ENCODE peak calls at places on chromosomes 12 and 14, in eight cellular contexts. T is PC-3, I is pancreas, X is uterus, J is suprapubic skin, A is body of pancreas, N is fibroblast of lung, O is SJCRH30. S is an unnamed sample. For H3K4me1, the result is how much of the 10 kb centered on the place peaks cover.

GRCh38 chr14:36226164-36226563 is 49.6 kb upstream of the PTCSC3 start:
- DNase-seq in T (peak), I (no peak), X (no peak), J (no peak), A (no peak), N (peak), O (no peak), S (no peak)

GRCh38 chr12:108821407-108822397 is 35.7 kb downstream of the SSH1 start:
- DNase-seq in T (no peak), I (no peak), X (no peak), J (no peak), A (no peak), N (peak), O (no peak), S (peak)

GRCh38 chr14:90644882-90645281 is 171.3 kb downstream of the TTC7B start:
- DNase-seq in T (no peak), I (no peak), X (peak), J (no peak), A (no peak), N (peak), O (no peak), S (no peak)

GRCh38 chr12:14691560-14691959 is 4.8 kb downstream of the GUCY2C start:
- DNase-seq in T (no peak), I (peak), X (peak), J (peak), A (peak), N (no peak), O (peak), S (no peak)

GRCh38 chr14:62443796-62444195 is 601.5 kb downstream of the KCNH5 start:
- DNase-seq in T (peak), I (no peak), X (no peak), J (no peak), A (no peak), N (peak), O (no peak), S (no peak)

GRCh38 chr14:71529855-71530254 is 402.4 kb upstream of the RGS6 start:
- DNase-seq in T (no peak), I (no peak), X (peak), J (no peak), A (peak), N (peak), O (no peak), S (no peak)

GRCh38 chr14:68539839-68540238 is 253.0 kb downstream of the ZFP36L1 start:
- DNase-seq in T (no peak), I (no peak), X (no peak), J (no peak), A (no peak), N (no peak), O (no peak), S (no peak)

GRCh38 chr12:15601210-15601800 is 187.9 kb downstream of the EPS8 start:
- DNase-seq in T (peak), I (no peak), X (no peak), J (no peak), A (no peak), N (peak), O (no peak), S (no peak)

GRCh38 chr14:105773584-105773983 is 247.2 kb downstream of the TMEM121 start:
- DNase-seq in T (no peak), I (no peak), X (no peak), J (no peak), A (no peak), N (no peak), O (no peak), S (no peak)

GRCh38 chr12:52036587-52037171 is 14.6 kb upstream of the NR4A1 start:
- DNase-seq in T (peak), I (peak), X (peak), J (peak), A (peak), N (peak), O (peak), S (peak)

GRCh38 chr12:70576341-70577282 is 60.6 kb downstream of the PTPRB start:
- DNase-seq in T (peak), I (no peak), X (no peak), J (no peak), A (no peak), N (peak), O (no peak), S (no peak)

GRCh38 chr12:59736786-59737185 is 141.0 kb downstream of the SLC16A7 start:
- DNase-seq in T (peak), I (no peak), X (no peak), J (no peak), A (peak), N (peak), O (peak), S (no peak)

GRCh38 chr14:50011242-50011641 is 105.1 kb downstream of the VCPKMT start:
- DNase-seq in T (no peak), I (no peak), X (no peak), J (no peak), A (no peak), N (no peak), O (no peak), S (no peak)
- H3K4me1 ChIP-seq in T (half or more), I (under half), X (under half), J (under half), A (under half), N (under half), O (under half), S (under half)

DNA sequence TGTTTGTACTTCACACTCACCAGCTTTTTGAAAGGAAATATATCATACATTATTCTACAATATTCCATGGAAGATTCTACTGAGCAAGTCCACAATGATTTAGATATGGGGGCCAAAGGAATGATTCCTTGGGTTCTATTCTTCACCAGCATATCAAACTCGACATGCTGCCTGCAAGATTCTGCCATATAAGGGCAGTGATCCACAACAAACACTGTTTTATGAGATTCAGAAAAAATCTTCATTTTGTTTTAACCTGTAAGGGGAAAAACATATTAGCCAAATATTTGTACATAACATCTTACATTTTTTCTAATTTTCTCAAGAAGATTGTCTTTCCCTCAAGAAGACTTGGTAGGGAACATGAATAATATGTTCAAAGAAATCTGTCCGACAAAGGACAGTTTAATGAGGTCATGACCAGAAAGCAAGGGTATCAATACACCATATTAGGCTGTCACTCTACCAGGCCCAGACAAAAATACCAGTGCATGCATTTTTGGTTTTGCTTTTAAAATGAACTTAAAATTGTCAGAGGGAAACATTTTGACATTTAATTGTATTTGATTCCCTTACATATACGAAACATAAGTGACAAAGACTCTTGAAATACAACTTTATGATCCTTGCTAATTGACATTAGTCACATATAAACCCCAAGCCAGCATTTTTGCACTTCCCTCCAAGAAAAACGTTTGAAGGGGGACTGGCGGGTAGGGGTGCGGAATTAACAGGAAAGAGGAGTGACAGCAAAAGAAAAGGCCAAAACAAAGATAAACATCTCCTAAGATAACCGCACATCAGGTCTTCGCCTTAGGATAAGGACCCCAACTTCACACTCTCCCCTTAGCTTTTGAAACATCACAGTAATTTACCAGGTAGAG is 980 bp downstream of the INTS13 start:
- DNase-seq in T (peak), I (no peak), X (no peak), J (no peak), A (no peak), N (no peak), O (no peak), S (no peak)
- H3K4me1 ChIP-seq in T (under half), I (under half), X (under half), J (half or more), A (under half), N (under half), O (under half), S (under half)

GRCh38 chr12:101653030-101653429 is 44.4 kb upstream of the CHPT1 start:
- DNase-seq in T (no peak), I (no peak), X (no peak), J (no peak), A (no peak), N (no peak), O (no peak), S (no peak)

GRCh38 chr12:101654442-101654841 is 43.0 kb upstream of the CHPT1 start:
- DNase-seq in T (no peak), I (no peak), X (no peak), J (no peak), A (no peak), N (no peak), O (no peak), S (no peak)

GRCh38 chr12:101648195-101648594 is 49.2 kb upstream of the CHPT1 start:
- DNase-seq in T (no peak), I (no peak), X (no peak), J (no peak), A (no peak), N (no peak), O (no peak), S (no peak)

GRCh38 chr12:101655400-101655799 is 42.0 kb upstream of the CHPT1 start:
- DNase-seq in T (no peak), I (no peak), X (no peak), J (no peak), A (no peak), N (no peak), O (no peak), S (no peak)

DNA sequence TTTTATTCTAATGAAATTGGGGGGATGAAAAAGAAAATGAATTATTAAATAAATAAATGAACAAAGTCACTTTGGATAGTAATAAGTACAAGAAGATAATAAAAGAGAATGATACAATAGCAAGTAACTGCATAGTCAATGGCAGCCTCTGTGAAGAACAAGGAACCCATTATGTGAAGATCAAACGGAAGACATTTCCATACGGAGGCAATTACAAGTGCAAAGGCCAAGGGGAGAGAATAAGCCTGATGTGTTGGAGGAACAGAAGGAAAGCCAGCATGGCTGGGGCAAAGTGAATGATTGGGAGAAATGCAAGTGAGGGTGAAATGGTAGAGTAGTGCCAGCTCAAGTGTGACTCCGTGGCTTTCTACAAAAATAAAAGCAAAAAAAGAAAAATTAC is 43.9 kb upstream of the CHPT1 start:
- DNase-seq in T (no peak), I (no peak), X (no peak), J (no peak), A (no peak), N (no peak), O (no peak), S (no peak)
- H3K4me1 ChIP-seq in T (under half), I (under half), X (under half), J (under half), A (under half), N (under half), O (under half), S (under half)

DNA sequence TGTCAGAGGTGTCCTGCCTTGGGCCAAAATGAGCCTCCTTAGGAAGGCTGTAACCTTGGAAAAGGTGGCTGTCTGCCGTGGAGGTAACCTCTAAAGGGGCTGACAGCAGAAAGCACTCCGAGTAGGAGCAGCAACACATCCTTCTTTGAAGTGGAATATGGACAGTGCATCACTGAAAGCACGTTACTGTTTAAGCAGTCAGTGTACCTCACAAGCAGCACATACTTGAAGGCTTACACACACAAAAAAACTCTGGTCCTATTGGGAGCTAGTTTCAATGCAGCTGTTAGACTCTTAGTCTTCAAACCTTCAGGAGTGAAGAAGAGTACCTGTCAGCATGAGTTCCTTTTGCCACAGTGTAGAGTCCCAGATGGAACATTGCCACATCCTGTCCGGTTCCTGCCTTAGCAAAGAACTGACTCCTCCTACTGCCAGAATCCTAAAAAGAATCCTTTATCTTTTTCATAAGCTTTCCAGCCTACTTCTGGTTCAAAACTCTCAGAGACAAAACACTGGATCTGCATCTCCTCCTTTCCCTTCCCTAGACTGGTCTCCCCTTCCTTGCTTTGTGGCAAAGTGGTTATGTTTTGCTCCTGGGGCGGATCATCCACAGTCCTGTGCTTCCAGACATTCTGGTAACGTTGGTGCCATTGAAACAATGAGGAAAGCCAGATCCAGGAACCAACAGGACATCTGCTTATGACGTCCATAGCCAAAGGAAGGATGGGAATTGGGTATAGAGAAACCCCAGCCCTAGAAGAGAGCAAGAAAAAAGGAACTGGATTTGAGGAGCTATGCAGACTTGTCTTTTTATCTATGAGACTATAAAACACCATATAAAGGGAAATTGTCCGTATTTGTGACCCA is 8.5 kb upstream of the MDM1 start:
- DNase-seq in T (peak), I (no peak), X (no peak), J (no peak), A (no peak), N (peak), O (no peak), S (no peak)
- H3K4me1 ChIP-seq in T (under half), I (under half), X (under half), J (under half), A (under half), N (under half), O (under half), S (under half)

DNA sequence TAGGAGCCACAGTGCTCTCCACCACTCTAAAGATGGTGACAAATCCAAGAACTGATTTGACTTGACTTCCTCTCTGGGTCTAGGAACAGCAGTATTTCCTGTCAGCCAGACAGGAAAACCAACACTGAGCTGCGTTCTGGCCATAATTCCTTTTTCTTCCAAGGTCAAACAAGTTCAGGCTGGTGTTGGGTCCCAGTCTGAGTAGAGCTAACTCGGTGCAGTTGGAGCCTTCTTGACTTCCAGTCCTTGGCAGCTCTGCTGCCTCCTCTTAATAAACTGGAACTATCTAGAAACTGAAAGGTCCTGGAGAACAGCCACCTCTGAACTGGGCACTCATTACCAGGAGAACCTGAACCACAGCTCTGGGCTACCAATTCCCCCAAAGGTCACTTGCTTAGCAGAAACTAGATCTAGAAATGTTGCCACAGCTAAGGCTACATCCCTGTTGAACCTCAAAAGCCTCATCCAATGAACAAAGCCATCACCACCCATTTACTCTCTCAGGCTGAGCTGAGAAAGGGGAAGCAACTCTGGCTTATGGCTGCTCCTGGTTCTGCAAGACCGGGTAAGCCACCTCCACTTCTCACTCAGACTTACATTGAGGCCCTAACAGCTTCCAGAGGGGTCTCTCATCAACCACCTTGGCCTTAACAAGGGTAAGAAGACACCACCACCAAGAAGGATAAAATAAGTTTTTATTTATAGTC is 27.7 kb downstream of the MAX start:
- DNase-seq in T (no peak), I (no peak), X (no peak), J (no peak), A (no peak), N (no peak), O (no peak), S (no peak)
- H3K4me1 ChIP-seq in T (under half), I (under half), X (under half), J (half or more), A (under half), N (under half), O (under half), S (under half)

GRCh38 chr14:97705107-97705506 is 907.9 kb downstream of the VRK1 start:
- DNase-seq in T (no peak), I (no peak), X (no peak), J (no peak), A (no peak), N (no peak), O (no peak), S (no peak)
- H3K4me1 ChIP-seq in T (under half), I (under half), X (under half), J (under half), A (under half), N (under half), O (under half), S (under half)

GRCh38 chr14:104564744-104565679 is 14.6 kb upstream of the C14orf180 start:
- DNase-seq in T (no peak), I (no peak), X (no peak), J (no peak), A (no peak), N (no peak), O (no peak), S (no peak)
- H3K4me1 ChIP-seq in T (under half), I (under half), X (under half), J (under half), A (under half), N (under half), O (under half), S (under half)

GRCh38 chr12:67483871-67484554 is 164.5 kb upstream of the DYRK2 start:
- DNase-seq in T (peak), I (no peak), X (no peak), J (no peak), A (no peak), N (no peak), O (no peak), S (no peak)

GRCh38 chr12:67486671-67487070 is 161.9 kb upstream of the DYRK2 start:
- DNase-seq in T (no peak), I (no peak), X (no peak), J (no peak), A (no peak), N (no peak), O (no peak), S (no peak)

GRCh38 chr12:67482751-67483661 is 165.5 kb upstream of the DYRK2 start:
- DNase-seq in T (peak), I (peak), X (peak), J (no peak), A (peak), N (peak), O (peak), S (peak)

GRCh38 chr12:67484788-67485480 is 163.6 kb upstream of the DYRK2 start:
- DNase-seq in T (peak), I (no peak), X (no peak), J (no peak), A (no peak), N (no peak), O (no peak), S (no peak)
- H3K4me1 ChIP-seq in T (under half), I (under half), X (under half), J (under half), A (under half), N (under half), O (under half), S (under half)

DNA sequence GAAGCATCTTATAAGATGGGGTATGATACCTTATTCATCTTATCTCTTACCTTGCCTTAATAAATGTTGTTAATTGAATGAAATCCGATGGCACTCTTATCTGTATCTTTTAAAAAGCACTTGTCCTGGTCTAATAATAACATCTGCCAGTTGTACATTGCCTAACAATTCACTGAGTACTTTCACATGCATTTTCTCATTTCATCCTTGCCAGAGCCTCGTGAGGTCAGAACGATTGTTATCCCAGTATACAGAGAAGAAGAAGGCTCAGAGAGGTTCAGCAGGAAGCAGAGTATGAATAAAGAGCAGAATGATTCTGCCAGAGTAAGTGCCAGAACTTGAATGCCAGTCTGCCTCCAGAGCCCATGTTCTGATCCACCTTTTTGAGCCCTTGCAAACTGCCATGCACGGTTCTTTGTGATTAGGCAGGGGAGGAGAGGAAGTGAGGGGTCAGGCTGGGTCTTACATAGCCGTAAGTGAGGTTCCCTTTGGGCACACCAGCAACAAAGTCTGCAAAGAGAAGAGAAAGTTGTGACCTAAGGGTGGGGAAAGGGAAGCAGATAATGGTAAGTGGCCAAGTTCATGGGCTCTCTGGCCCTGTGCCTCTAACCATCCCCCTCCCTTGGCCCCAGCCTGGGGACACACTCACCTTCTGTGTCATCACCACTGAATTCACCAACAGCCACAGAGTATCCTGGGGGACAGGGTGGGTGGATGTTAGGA is 11.7 kb downstream of the ITGA5 start:
- DNase-seq in T (no peak), I (no peak), X (no peak), J (no peak), A (no peak), N (no peak), O (no peak), S (peak)
- H3K4me1 ChIP-seq in T (under half), I (under half), X (under half), J (under half), A (under half), N (under half), O (under half), S (half or more)

DNA sequence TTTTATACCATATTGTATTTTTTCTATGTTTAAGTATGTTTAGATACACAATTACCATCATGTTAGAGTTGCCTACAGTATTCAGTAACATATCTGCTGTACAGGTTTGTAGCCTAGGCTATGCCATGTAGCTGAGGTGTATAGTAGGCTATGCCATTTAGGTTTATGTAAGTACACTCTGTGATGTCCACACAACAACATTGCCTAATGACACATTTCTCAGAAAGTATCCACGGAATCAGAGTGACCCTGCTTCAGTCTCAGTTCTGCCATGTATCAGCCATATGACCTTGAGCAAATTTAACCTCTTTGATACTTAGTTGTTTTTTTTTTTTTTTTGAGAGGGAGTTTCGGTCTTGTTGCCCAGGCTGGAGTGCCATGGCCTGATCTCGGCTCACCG is 12.7 kb downstream of the SUSD6 start:
- DNase-seq in T (no peak), I (no peak), X (no peak), J (no peak), A (no peak), N (no peak), O (no peak), S (no peak)
- H3K4me1 ChIP-seq in T (under half), I (half or more), X (under half), J (half or more), A (half or more), N (under half), O (under half), S (half or more)

S was measured in spleen.